ENCODE peak calls at places on chromosome 18, in four cellular contexts. E, R, F and B are unnamed samples.
A peak's percentile ranks its signal among the peaks of the same experiment; 100 is the strongest.

GRCh38 chr18:36931116-36931515 is 102.2 kb downstream of the KIAA1328 start:
- DNase-seq in E (no peak), R (no peak), F (no peak), B (no peak)

GRCh38 chr18:77164762-77165485 is 32.3 kb upstream of the MBP start:
- DNase-seq in E (no peak), R (no peak), F (no peak), B (no peak)

GRCh38 chr18:42801706-42802105 is 313.8 kb downstream of the RIT2 start:
- DNase-seq in E (no peak), R (no peak), F (no peak), B (no peak)

GRCh38 chr18:615773-616172 is 19.0 kb downstream of the CLUL1 start:
- DNase-seq in E (no peak), R (no peak), F (no peak), B (peak; percentile 24)

GRCh38 chr18:58042826-58043362 is 1.1 kb upstream of the NEDD4L start:
- DNase-seq in E (no peak), R (no peak), F (no peak), B (no peak)

GRCh38 chr18:22467760-22468553 is 50.2 kb upstream of the CTAGE1 start:
- DNase-seq in E (no peak), R (peak; percentile 92), F (no peak), B (no peak)

GRCh38 chr18:11714244-11714918 is 25.3 kb downstream of the GNAL start:
- DNase-seq in E (no peak), R (no peak), F (no peak), B (no peak)

GRCh38 chr18:74081966-74082365 is 65.7 kb downstream of the FBXO15 start:
- DNase-seq in E (no peak), R (no peak), F (no peak), B (no peak)

GRCh38 chr18:57784034-57784815 is 18.9 kb downstream of the ATP8B1 start:
- DNase-seq in E (peak; percentile 43), R (peak; percentile 87), F (no peak), B (peak; percentile 11)

GRCh38 chr18:7666195-7666776 is 99.2 kb downstream of the PTPRM start:
- DNase-seq in E (no peak), R (no peak), F (no peak), B (no peak)

GRCh38 chr18:50633992-50634391 is 74.1 kb downstream of the MAPK4 start:
- DNase-seq in E (no peak), R (no peak), F (no peak), B (no peak)

GRCh38 chr18:11823545-11823944 is 27.7 kb upstream of the CHMP1B start:
- DNase-seq in E (no peak), R (no peak), F (no peak), B (peak; percentile 44)

GRCh38 chr18:49915352-49915751 is 102.0 kb upstream of the ACAA2 start:
- DNase-seq in E (peak; percentile 24), R (no peak), F (no peak), B (no peak)

GRCh38 chr18:28541276-28541930 is 364.5 kb upstream of the CDH2 start:
- DNase-seq in E (no peak), R (no peak), F (no peak), B (no peak)

GRCh38 chr18:37499008-37499407 is 66.6 kb downstream of the CELF4 start:
- DNase-seq in E (no peak), R (no peak), F (no peak), B (no peak)

GRCh38 chr18:44731866-44732555 is 51.3 kb downstream of the SETBP1 start:
- DNase-seq in E (no peak), R (no peak), F (no peak), B (no peak)

GRCh38 chr18:9973461-9973860 is 59.6 kb downstream of the VAPA start:
- DNase-seq in E (no peak), R (no peak), F (no peak), B (no peak)

GRCh38 chr18:5710676-5711075 is 166.9 kb upstream of the EPB41L3 start:
- DNase-seq in E (no peak), R (no peak), F (no peak), B (no peak)

GRCh38 chr18:76491436-76491800 is 3.6 kb downstream of the ZNF516 start:
- DNase-seq in E (peak; percentile 41), R (no peak), F (no peak), B (peak; percentile 21)

GRCh38 chr18:59950215-59950944 is 50.6 kb downstream of the PMAIP1 start:
- DNase-seq in E (no peak), R (no peak), F (no peak), B (no peak)

GRCh38 chr18:6482198-6482977 is 67.7 kb upstream of the L3MBTL4 start:
- DNase-seq in E (peak; percentile 38), R (no peak), F (no peak), B (peak; percentile 49)

GRCh38 chr18:43533371-43533770 is 256.1 kb upstream of the SYT4 start:
- DNase-seq in E (no peak), R (no peak), F (no peak), B (no peak)

GRCh38 chr18:8745355-8746014 is 40.1 kb downstream of the MTCL1 start:
- DNase-seq in E (no peak), R (no peak), F (no peak), B (no peak)

GRCh38 chr18:42459873-42460272 is 504.8 kb downstream of the PIK3C3 start:
- DNase-seq in E (no peak), R (no peak), F (no peak), B (no peak)

GRCh38 chr18:59898609-59899297 is 1.0 kb upstream of the PMAIP1 start:
- DNase-seq in E (no peak), R (no peak), F (no peak), B (no peak)

GRCh38 chr18:23377669-23378469 is 75.2 kb upstream of the RIOK3 start:
- DNase-seq in E (peak; percentile 60), R (peak; percentile 90), F (peak; percentile 39), B (peak; percentile 25)

GRCh38 chr18:25033747-25034471 is 318.1 kb downstream of the ZNF521 start:
- DNase-seq in E (no peak), R (no peak), F (no peak), B (no peak)

GRCh38 chr18:36610716-36611115 is 218.1 kb downstream of the TPGS2 start:
- DNase-seq in E (no peak), R (no peak), F (no peak), B (no peak)

GRCh38 chr18:9825571-9826073 is 60.2 kb upstream of the TXNDC2 start:
- DNase-seq in E (peak; percentile 47), R (peak; percentile 80), F (no peak), B (peak; percentile 81)

GRCh38 chr18:73597832-73598615 is 549.6 kb downstream of the FBXO15 start:
- DNase-seq in E (no peak), R (no peak), F (no peak), B (no peak)

GRCh38 chr18:421236-422155 is 79.0 kb downstream of the COLEC12 start:
- DNase-seq in E (peak; percentile 14), R (peak; percentile 60), F (no peak), B (no peak)

GRCh38 chr18:65769653-65770052 is 18.8 kb downstream of the CDH7 start:
- DNase-seq in E (no peak), R (no peak), F (no peak), B (no peak)

GRCh38 chr18:59218018-59218417 is 1.9 kb upstream of the GRP start:
- DNase-seq in E (no peak), R (no peak), F (no peak), B (no peak)

DNA sequence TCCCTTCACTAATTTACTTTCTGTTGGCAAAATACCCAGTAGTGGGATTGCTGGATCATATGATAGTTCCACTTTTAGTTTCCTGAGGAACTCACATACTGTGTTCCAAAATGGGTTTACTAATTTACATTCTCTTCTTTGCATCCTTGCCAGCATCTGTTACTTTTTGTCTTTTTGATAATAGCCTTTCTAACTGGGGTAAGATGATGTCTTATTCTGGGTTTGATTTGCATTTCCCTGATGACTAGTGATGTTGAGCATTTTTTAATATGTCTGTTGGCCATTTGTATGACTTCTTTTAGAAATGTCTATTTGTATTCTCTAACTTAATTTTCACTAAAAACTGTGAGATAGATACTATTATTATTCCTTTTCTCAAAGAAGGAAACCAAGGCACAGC is 411.7 kb downstream of the SOCS6 start:
- DNase-seq in E (no peak), R (no peak), F (no peak), B (no peak)
- TF ChIP-seq MYC in E (no peak), R (no peak), F (no peak), B (no peak)

DNA sequence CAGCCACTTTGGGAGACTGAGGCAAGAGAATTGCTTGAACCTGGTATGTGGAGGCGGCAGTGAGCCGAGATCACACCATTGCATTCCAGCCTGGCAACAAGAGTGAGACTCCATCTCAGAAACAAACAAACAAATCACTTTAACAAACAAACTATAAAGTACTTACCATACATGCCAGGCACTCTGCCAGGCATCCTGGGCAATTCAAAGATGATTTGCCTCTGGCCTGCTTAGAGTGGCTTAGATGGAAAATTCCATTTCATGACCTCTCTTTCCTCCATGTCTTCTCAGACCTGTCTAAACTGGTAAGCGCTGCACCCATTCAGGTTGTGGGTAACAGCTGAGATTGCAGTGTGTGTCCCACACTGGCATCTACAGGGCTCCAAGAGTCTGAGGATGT is 273.2 kb downstream of the BCL2 start:
- DNase-seq in E (no peak), R (no peak), F (no peak), B (no peak)
- TF ChIP-seq EZH2 in E (no peak), R (no peak), F (no peak), B (no peak)

DNA sequence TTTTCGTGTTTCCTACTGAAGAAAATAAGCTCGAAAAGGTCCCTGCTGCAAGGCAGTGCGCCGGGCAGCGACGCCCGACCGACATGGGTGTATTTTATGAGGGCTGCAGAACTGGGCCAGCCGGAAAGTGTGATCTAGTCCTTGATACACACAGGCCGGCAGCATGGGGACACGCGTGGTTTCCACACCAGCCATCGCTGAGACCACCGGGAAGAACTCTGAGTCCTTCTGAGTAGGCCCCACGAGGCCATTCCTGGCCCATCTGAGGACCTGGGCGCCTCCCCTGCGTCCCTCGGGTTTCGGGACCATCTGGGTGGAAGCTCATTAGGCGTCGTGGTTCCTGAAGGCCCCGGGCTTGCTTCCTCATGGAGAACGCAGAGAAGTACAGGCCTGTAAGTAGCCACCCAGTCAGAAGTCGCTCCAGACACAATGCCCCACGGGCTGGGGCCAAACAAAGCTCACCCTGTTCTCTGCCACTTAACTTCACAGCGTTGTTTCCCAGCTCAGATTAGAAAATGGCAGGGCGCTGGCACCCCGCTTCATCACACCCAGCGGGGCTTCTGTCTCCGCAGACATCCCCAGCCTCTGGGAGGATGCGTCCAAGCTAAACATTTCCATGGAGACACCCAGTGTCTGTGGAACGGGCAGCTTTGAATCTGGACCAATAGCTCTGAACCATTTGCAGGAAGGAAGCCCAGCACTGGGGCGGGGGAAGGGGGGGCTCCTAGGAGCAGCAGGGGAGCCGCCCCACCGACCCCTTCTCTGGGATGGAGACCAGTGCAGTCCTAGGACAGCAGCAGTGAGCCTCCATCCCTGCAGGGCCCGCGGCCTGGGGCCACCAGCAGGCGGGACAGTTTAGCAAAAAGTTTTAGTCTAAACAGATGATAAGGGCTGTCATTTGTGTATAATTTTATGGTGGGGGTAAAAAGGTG is 2.4 kb downstream of the NFATC1 start:
- DNase-seq in E (no peak), R (peak; percentile 60), F (no peak), B (no peak)
- TF ChIP-seq MYC in E (no peak), R (no peak), F (no peak), B (no peak)

DNA sequence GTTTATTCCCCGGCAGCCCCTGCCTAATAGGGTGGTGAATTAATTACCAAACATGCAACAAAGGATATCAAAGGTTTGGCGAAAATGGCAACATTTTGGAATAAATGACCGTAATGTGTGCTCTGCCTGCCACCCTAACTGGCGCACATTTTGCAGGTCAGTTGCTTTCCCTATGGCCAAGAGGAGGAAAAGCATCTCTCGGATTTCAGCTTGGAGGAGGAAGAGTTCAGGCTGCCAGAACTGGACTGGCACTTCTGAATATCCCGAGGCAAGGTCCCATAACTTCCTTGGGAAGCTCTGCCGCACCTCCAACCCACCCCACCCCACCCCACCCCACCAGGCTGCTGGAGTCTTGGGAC is 37.1 kb downstream of the SLC25A52 start:
- DNase-seq in E (no peak), R (no peak), F (no peak), B (no peak)
- TF ChIP-seq EZH2 in E (no peak), R (no peak), F (no peak), B (no peak)